ENCODE peak calls at places on chromosomes 1 and 21, in six cellular contexts. One of them, this sample, is unnamed.

GRCh38 chr1:234280500-234280899 is 92.8 kb upstream of the COA6 start:
- DNase-seq in AG08396: no peak
- DNase-seq in activated T-cell treated with anti-CD3 and anti-CD28 coated beads for 1 hour: no peak
- DNase-seq in nephron progenitor cell: no peak
- DNase-seq in lower leg skin: no peak
- DNase-seq in effector CD8-positive, alpha-beta T cell: no peak
- DNase-seq in this sample: no peak

GRCh38 chr1:220544901-220545303 is 17.0 kb downstream of the MARK1 start:
- DNase-seq in effector CD8-positive, alpha-beta T cell: no peak
- DNase-seq in nephron progenitor cell: no peak
- DNase-seq in lower leg skin: no peak
- DNase-seq in AG08396: peak; percentile 12
- DNase-seq in activated T-cell treated with anti-CD3 and anti-CD28 coated beads for 1 hour: no peak
- DNase-seq in this sample: no peak

GRCh38 chr1:91736146-91736998 is 149.6 kb downstream of the TGFBR3 start:
- DNase-seq in AG08396: no peak
- DNase-seq in activated T-cell treated with anti-CD3 and anti-CD28 coated beads for 1 hour: no peak
- DNase-seq in nephron progenitor cell: no peak
- DNase-seq in effector CD8-positive, alpha-beta T cell: no peak
- DNase-seq in lower leg skin: no peak
- DNase-seq in this sample: no peak

GRCh38 chr1:117205368-117205767 is 5.4 kb downstream of the VTCN1 start:
- DNase-seq in lower leg skin: no peak
- DNase-seq in AG08396: no peak
- DNase-seq in effector CD8-positive, alpha-beta T cell: no peak
- DNase-seq in activated T-cell treated with anti-CD3 and anti-CD28 coated beads for 1 hour: no peak
- DNase-seq in nephron progenitor cell: no peak
- DNase-seq in this sample: no peak

GRCh38 chr21:36260030-36260787 is 59.8 kb upstream of the MORC3 start:
- DNase-seq in nephron progenitor cell: no peak
- DNase-seq in activated T-cell treated with anti-CD3 and anti-CD28 coated beads for 1 hour: peak; percentile 19
- DNase-seq in AG08396: peak; percentile 70
- DNase-seq in lower leg skin: no peak
- DNase-seq in effector CD8-positive, alpha-beta T cell: peak; percentile 17
- DNase-seq in this sample: peak; percentile 28

GRCh38 chr1:100354971-100355394 is 2.7 kb downstream of the CDC14A start:
- DNase-seq in nephron progenitor cell: peak; percentile 43
- DNase-seq in lower leg skin: no peak
- DNase-seq in activated T-cell treated with anti-CD3 and anti-CD28 coated beads for 1 hour: no peak
- DNase-seq in AG08396: no peak
- DNase-seq in effector CD8-positive, alpha-beta T cell: no peak
- DNase-seq in this sample: no peak

GRCh38 chr1:82775402-82776000 is 974.8 kb downstream of the ADGRL2 start:
- DNase-seq in AG08396: peak; percentile 10
- DNase-seq in effector CD8-positive, alpha-beta T cell: no peak
- DNase-seq in lower leg skin: no peak
- DNase-seq in nephron progenitor cell: peak; percentile 44
- DNase-seq in activated T-cell treated with anti-CD3 and anti-CD28 coated beads for 1 hour: no peak
- DNase-seq in this sample: peak; percentile 21

GRCh38 chr1:154846921-154847442 is 23.1 kb downstream of the KCNN3 start:
- DNase-seq in AG08396: no peak
- DNase-seq in effector CD8-positive, alpha-beta T cell: no peak
- DNase-seq in activated T-cell treated with anti-CD3 and anti-CD28 coated beads for 1 hour: no peak
- DNase-seq in nephron progenitor cell: no peak
- DNase-seq in lower leg skin: no peak
- DNase-seq in this sample: no peak

GRCh38 chr1:245876586-245876985 is 630.5 kb downstream of the SMYD3 start:
- DNase-seq in effector CD8-positive, alpha-beta T cell: no peak
- DNase-seq in AG08396: no peak
- DNase-seq in activated T-cell treated with anti-CD3 and anti-CD28 coated beads for 1 hour: no peak
- DNase-seq in nephron progenitor cell: no peak
- DNase-seq in lower leg skin: no peak
- DNase-seq in this sample: no peak

GRCh38 chr1:226676381-226676780 is 62.7 kb downstream of the ITPKB start:
- DNase-seq in effector CD8-positive, alpha-beta T cell: no peak
- DNase-seq in AG08396: no peak
- DNase-seq in nephron progenitor cell: no peak
- DNase-seq in lower leg skin: no peak
- DNase-seq in activated T-cell treated with anti-CD3 and anti-CD28 coated beads for 1 hour: no peak
- DNase-seq in this sample: no peak

GRCh38 chr1:113931456-113931855 is 2.3 kb downstream of the HIPK1 start:
- DNase-seq in AG08396: peak; percentile 32
- DNase-seq in nephron progenitor cell: no peak
- DNase-seq in effector CD8-positive, alpha-beta T cell: no peak
- DNase-seq in activated T-cell treated with anti-CD3 and anti-CD28 coated beads for 1 hour: no peak
- DNase-seq in lower leg skin: no peak
- DNase-seq in this sample: no peak

GRCh38 chr1:153390938-153391710 is at the start of gene S100A8:
- DNase-seq in lower leg skin: peak; percentile 93
- DNase-seq in effector CD8-positive, alpha-beta T cell: no peak
- DNase-seq in AG08396: no peak
- DNase-seq in activated T-cell treated with anti-CD3 and anti-CD28 coated beads for 1 hour: no peak
- DNase-seq in nephron progenitor cell: no peak
- DNase-seq in this sample: no peak

GRCh38 chr1:42167611-42168396 is 3.3 kb upstream of the GUCA2A start:
- DNase-seq in nephron progenitor cell: no peak
- DNase-seq in lower leg skin: no peak
- DNase-seq in effector CD8-positive, alpha-beta T cell: no peak
- DNase-seq in activated T-cell treated with anti-CD3 and anti-CD28 coated beads for 1 hour: no peak
- DNase-seq in AG08396: no peak
- DNase-seq in this sample: no peak

GRCh38 chr1:77847621-77848080 is 40.8 kb upstream of the NEXN start:
- DNase-seq in lower leg skin: no peak
- DNase-seq in activated T-cell treated with anti-CD3 and anti-CD28 coated beads for 1 hour: no peak
- DNase-seq in nephron progenitor cell: no peak
- DNase-seq in AG08396: no peak
- DNase-seq in effector CD8-positive, alpha-beta T cell: no peak
- DNase-seq in this sample: no peak

GRCh38 chr1:118812555-118812954 is 175.6 kb downstream of the TBX15 start:
- DNase-seq in lower leg skin: no peak
- DNase-seq in nephron progenitor cell: no peak
- DNase-seq in activated T-cell treated with anti-CD3 and anti-CD28 coated beads for 1 hour: no peak
- DNase-seq in effector CD8-positive, alpha-beta T cell: no peak
- DNase-seq in AG08396: no peak
- DNase-seq in this sample: no peak

GRCh38 chr1:12518956-12519707 is 98.9 kb downstream of the DHRS3 start:
- DNase-seq in activated T-cell treated with anti-CD3 and anti-CD28 coated beads for 1 hour: no peak
- DNase-seq in AG08396: peak; percentile 36
- DNase-seq in nephron progenitor cell: peak; percentile 39
- DNase-seq in lower leg skin: peak; percentile 95
- DNase-seq in effector CD8-positive, alpha-beta T cell: no peak
- DNase-seq in this sample: no peak

GRCh38 chr21:37253991-37254390 is 13.1 kb downstream of the VPS26C start:
- DNase-seq in lower leg skin: no peak
- DNase-seq in activated T-cell treated with anti-CD3 and anti-CD28 coated beads for 1 hour: no peak
- DNase-seq in AG08396: peak; percentile 36
- DNase-seq in effector CD8-positive, alpha-beta T cell: no peak
- DNase-seq in nephron progenitor cell: no peak
- DNase-seq in this sample: no peak

GRCh38 chr1:1092890-1093609 is 18.9 kb upstream of the RNF223 start:
- DNase-seq in activated T-cell treated with anti-CD3 and anti-CD28 coated beads for 1 hour: no peak
- DNase-seq in lower leg skin: peak; percentile 59
- DNase-seq in effector CD8-positive, alpha-beta T cell: no peak
- DNase-seq in AG08396: no peak
- DNase-seq in nephron progenitor cell: no peak
- DNase-seq in this sample: no peak